ENCODE peak calls at places on chromosomes 7 and 10, in five cellular contexts. U is NCI-H524, M is AG09319, O is iris pigment epithelial cell, F is Caki2. T is an unnamed sample.

GRCh38 chr10:66151346-66151745 is 774.5 kb upstream of the LRRTM3 start:
- DNase-seq in F (no peak), M (no peak), U (no peak), O (peak), T (no peak)

GRCh38 chr7:131219277-131220041 is 108.2 kb upstream of the MKLN1 start:
- DNase-seq in U (no peak), F (no peak), O (no peak), M (no peak), T (no peak)

GRCh38 chr10:28575852-28576251 is 42.9 kb downstream of the WAC start:
- DNase-seq in F (no peak), O (no peak), M (no peak), U (no peak), T (no peak)

GRCh38 chr10:46526682-46527038 is 29.8 kb downstream of the GPRIN2 start:
- DNase-seq in U (no peak), M (no peak), F (peak), O (no peak), T (no peak)

GRCh38 chr7:80614911-80615310 is 23.5 kb upstream of the CD36 start:
- DNase-seq in O (peak), M (no peak), U (no peak), F (no peak), T (peak)

GRCh38 chr10:784759-785538 is 95.5 kb upstream of the DIP2C start:
- DNase-seq in U (peak), M (peak), O (peak), F (no peak), T (peak)

GRCh38 chr10:103078676-103079075 is 114.4 kb downstream of the NT5C2 start:
- DNase-seq in F (no peak), M (no peak), O (no peak), U (no peak), T (no peak)

GRCh38 chr7:16785316-16785715 is 19.5 kb downstream of the AGR2 start:
- DNase-seq in O (no peak), U (no peak), F (no peak), M (no peak), T (no peak)

GRCh38 chr7:159159731-159160130 is 15.1 kb upstream of the VIPR2 start:
- DNase-seq in U (no peak), M (no peak), O (no peak), F (no peak), T (no peak)

GRCh38 chr7:85622059-85622458 is 435.2 kb upstream of the SEMA3D start:
- DNase-seq in M (no peak), O (peak), U (no peak), F (no peak), T (no peak)